ENCODE peak calls at places on chromosomes 16 and 17, in ten cellular contexts. V is CD8-positive, alpha-beta T cell; E is cardiac muscle cell; T is heart right ventricle; R is PC-3; X is tibial nerve; F is stomach; C is IMR-90; B is fibroblast of lung; G is breast epithelium. L is an unnamed sample. For H3K9me3, the result is how much of the 10 kb centered on the place peaks cover.

GRCh38 chr17:39952665-39953470 is 9.9 kb upstream of the GSDMA start:
- DNase-seq in C (peak), F (peak), E (peak), B (peak), V (peak), G (peak), T (peak), X (peak), R (peak), L (peak)

GRCh38 chr16:71645450-71645849 is 19.5 kb downstream of the MARVELD3 start:
- DNase-seq in C (peak), X (no peak), B (peak), F (no peak), V (no peak), E (peak), G (no peak), T (no peak), R (peak), L (no peak)

GRCh38 chr17:4968916-4969550 is 1.4 kb upstream of the SPAG7 start:
- DNase-seq in B (peak), R (peak), C (peak), T (no peak), F (no peak), X (no peak), V (no peak), E (no peak), G (no peak), L (no peak)

GRCh38 chr17:34378664-34379101 is 15.7 kb upstream of the CCL1 start:
- DNase-seq in C (no peak), F (no peak), G (no peak), X (no peak), B (peak), V (no peak), T (no peak), R (no peak), E (no peak), L (no peak)

GRCh38 chr17:32323046-32323445 is 18.9 kb downstream of the C17orf75 start:
- DNase-seq in E (no peak), T (no peak), B (no peak), X (no peak), V (no peak), F (no peak), C (no peak), R (no peak), G (no peak), L (no peak)

GRCh38 chr16:65176603-65177002 is 54.7 kb upstream of the CDH11 start:
- DNase-seq in G (no peak), T (peak), F (no peak), V (no peak), X (no peak), R (no peak), E (no peak), B (peak), C (peak), L (no peak)

GRCh38 chr17:47810901-47811635 is 10.5 kb downstream of the OSBPL7 start:
- DNase-seq in T (no peak), C (no peak), F (peak), B (no peak), G (no peak), E (no peak), R (no peak), X (no peak), V (no peak), L (no peak)

GRCh38 chr17:51486091-51486490 is 225.7 kb downstream of the UTP18 start:
- DNase-seq in B (no peak), C (no peak), T (no peak), F (peak), E (no peak), R (no peak), G (no peak), V (no peak), X (no peak), L (no peak)

GRCh38 chr16:84687715-84688114 is 12.1 kb upstream of the USP10 start:
- DNase-seq in R (peak), G (no peak), B (peak), V (no peak), C (peak), F (no peak), X (no peak), E (no peak), T (no peak), L (no peak)

GRCh38 chr17:44610871-44611270 is 45.4 kb upstream of the MEIOC start:
- DNase-seq in V (no peak), B (no peak), G (no peak), X (no peak), C (no peak), F (no peak), R (no peak), T (no peak), E (no peak), L (no peak)

GRCh38 chr16:48011466-48011865 is 144.3 kb downstream of the ABCC12 start:
- DNase-seq in C (no peak), B (no peak), V (no peak), X (no peak), R (no peak), T (no peak), F (no peak), E (no peak), G (no peak), L (no peak)

GRCh38 chr16:11964761-11965539 is at the start of gene TNFRSF17:
- DNase-seq in F (no peak), E (no peak), R (no peak), G (no peak), T (no peak), C (peak), X (no peak), V (no peak), B (no peak), L (no peak)

GRCh38 chr16:73065617-73066313 is 17.8 kb upstream of the ZFHX3 start:
- DNase-seq in F (no peak), V (no peak), R (no peak), C (no peak), B (no peak), X (peak), G (no peak), E (no peak), T (no peak), L (no peak)

GRCh38 chr16:15037003-15037402 is 18.9 kb downstream of the NTAN1 start:
- DNase-seq in T (no peak), R (no peak), F (no peak), V (no peak), G (no peak), C (no peak), X (no peak), B (no peak), E (no peak), L (no peak)

GRCh38 chr17:12320286-12320685 is 299.6 kb downstream of the MAP2K4 start:
- DNase-seq in F (no peak), B (peak), E (no peak), T (no peak), R (no peak), V (no peak), X (no peak), G (no peak), C (peak), L (no peak)

GRCh38 chr17:55577011-55577586 is 65.8 kb upstream of the SMIM36 start:
- DNase-seq in C (peak), E (no peak), F (no peak), X (peak), T (peak), B (peak), G (peak), V (no peak), R (peak), L (peak)

GRCh38 chr17:30426292-30426691 is 47.6 kb downstream of the CPD start:
- DNase-seq in R (no peak), X (no peak), V (no peak), C (peak), G (no peak), T (no peak), B (no peak), F (no peak), E (no peak), L (no peak)

GRCh38 chr16:8869212-8869987 is 594 bp upstream of the CARHSP1 start:
- DNase-seq in R (no peak), T (no peak), E (no peak), X (no peak), C (no peak), B (no peak), F (no peak), G (no peak), V (no peak), L (no peak)

GRCh38 chr16:84829168-84829965 is 9.6 kb downstream of the CRISPLD2 start:
- DNase-seq in T (no peak), E (peak), C (peak), B (peak), R (no peak), X (no peak), V (no peak), F (no peak), G (no peak), L (no peak)

GRCh38 chr17:20009302-20010098 is at the start of gene SPECC1:
- DNase-seq in C (peak), R (peak), B (peak), T (peak), V (peak), E (peak), F (peak), X (peak), G (peak), L (peak)

GRCh38 chr16:1674306-1674705 is 3.8 kb upstream of the JPT2 start:
- DNase-seq in F (no peak), B (no peak), E (no peak), X (no peak), G (no peak), V (no peak), T (no peak), R (peak), C (no peak), L (no peak)

GRCh38 chr16:53035176-53035942 is 17.3 kb downstream of the CHD9NB start:
- DNase-seq in G (no peak), X (no peak), T (no peak), R (no peak), F (no peak), B (no peak), V (no peak), E (no peak), C (no peak), L (no peak)

GRCh38 chr17:29143894-29144293 is 36.3 kb downstream of the MYO18A start:
- DNase-seq in G (no peak), X (no peak), C (peak), R (peak), V (no peak), B (no peak), E (peak), T (no peak), F (no peak), L (no peak)
- TF ChIP-seq CTCF in G (peak), X (peak), C (peak), R (peak), V (no peak), B (peak), E (peak), T (peak), F (no peak), L (no peak)

DNA sequence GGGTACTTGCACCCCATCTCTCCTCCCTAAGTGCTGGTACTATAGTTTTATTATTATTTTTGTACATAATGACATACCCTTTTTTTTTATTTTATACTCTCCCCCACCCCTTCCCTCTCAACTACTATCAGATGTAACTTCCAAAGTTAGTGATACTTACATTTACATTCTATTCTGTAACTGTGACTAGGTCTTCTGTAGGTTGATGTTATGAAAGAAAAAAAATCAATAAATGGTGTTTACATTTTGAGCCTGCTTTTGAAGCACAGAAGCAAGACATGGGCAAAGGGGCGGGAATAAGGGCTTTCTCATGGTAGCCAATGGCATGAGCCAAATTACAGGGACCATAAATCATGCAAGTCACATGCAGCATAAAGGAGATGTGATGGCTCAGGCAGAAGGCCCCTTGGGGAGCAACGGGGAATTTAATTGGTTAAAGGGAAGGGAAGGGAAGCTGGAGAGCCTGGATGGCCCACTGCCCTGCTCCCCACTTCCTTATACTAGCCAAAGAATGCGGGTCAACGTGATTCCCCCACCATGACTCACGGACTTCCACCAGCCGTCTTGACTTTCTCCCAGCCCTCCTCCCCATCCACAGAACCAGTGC is 2.4 kb upstream of the ACSF2 start:
- DNase-seq in V (no peak), B (peak), G (peak), R (peak), X (no peak), C (peak), E (no peak), F (no peak), T (no peak), L (no peak)
- H3K27ac ChIP-seq in V (no peak), B (no peak), G (no peak), R (peak), X (no peak), C (peak), E (no peak), F (peak), T (no peak), L (no peak)

GRCh38 chr16:88989852-88990547 is 13.0 kb upstream of the CBFA2T3 start:
- DNase-seq in E (no peak), T (no peak), R (no peak), X (no peak), F (no peak), B (no peak), C (no peak), G (no peak), V (no peak), L (no peak)
- H3K9me3 ChIP-seq in E (under half), T (under half), R (under half), X (under half), F (under half), B (under half), C (under half), G (under half), V (under half), L (under half)

DNA sequence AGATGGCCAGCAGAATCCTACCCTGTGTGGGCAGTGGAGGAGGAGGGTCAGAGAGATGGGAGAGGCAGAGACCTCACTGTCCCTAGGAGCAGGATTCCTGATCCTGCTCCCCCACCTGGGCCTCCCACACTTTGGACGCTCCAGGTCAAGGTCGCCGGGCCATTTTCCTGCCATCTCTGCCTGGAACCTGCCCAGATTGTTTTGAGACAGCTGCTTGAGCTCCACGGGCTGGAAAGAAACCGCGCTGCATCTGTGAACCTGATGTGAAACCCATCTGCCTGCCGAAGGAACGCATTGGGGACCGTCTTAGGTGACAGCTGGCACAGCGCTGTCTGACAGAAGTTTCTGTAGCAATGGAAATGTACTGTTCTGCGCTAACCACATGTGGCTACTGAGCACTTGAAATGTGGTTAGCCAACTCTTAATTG is 15.6 kb upstream of the NUBP1 start:
- DNase-seq in T (no peak), R (no peak), E (no peak), B (no peak), X (no peak), C (no peak), G (no peak), F (no peak), V (no peak), L (no peak)
- TF ChIP-seq CTCF in T (no peak), R (no peak), E (no peak), B (no peak), X (no peak), C (no peak), G (no peak), F (no peak), V (no peak), L (no peak)

GRCh38 chr17:14307560-14308024 is 6.7 kb downstream of the HS3ST3B1 start:
- DNase-seq in X (no peak), B (peak), R (no peak), G (no peak), F (no peak), C (peak), V (no peak), T (no peak), E (no peak), L (no peak)
- H3K27ac ChIP-seq in X (no peak), B (peak), R (no peak), G (no peak), F (no peak), C (peak), V (no peak), T (no peak), E (no peak), L (no peak)

DNA sequence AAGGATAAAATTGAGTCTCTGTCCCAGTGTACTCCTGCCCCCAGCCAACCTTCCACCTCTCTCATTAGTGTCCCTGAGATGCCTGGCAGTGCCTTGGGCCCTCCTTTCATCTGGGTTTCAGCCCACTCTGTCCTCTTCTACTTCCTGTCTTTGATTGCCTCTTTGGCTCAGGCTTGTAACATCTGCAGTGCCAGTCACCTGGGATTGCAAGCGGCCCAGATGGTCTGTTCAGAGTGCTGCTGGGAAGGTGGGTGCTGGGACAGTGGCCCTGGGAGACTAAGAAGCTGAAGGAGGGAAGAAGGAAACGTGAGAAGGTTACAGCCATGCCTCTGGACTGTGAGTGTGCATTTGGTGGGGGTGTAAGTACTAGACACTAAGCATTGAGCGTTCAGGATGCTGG is 2177.4 kb downstream of the TP53TG3F start:
- DNase-seq in F (no peak), R (no peak), V (no peak), T (no peak), B (no peak), C (no peak), G (no peak), E (no peak), X (no peak), L (no peak)
- H3K9me3 ChIP-seq in F (under half), R (under half), V (under half), T (under half), B (under half), C (under half), G (under half), E (under half), X (under half), L (under half)

GRCh38 chr16:87316923-87317765 is at the start of gene C16orf95:
- DNase-seq in R (peak), V (peak), E (peak), B (peak), T (peak), X (peak), C (peak), G (peak), F (peak), L (peak)
- TF ChIP-seq CTCF in R (peak), V (peak), E (peak), B (peak), T (peak), X (peak), C (peak), G (peak), F (no peak), L (peak)